ENCODE peak calls at places on chromosomes 12 and 14, in eight cellular contexts. A, F, Z, R, K, V, Y and J are unnamed samples.

GRCh38 chr12:133057446-133057845 is 20.1 kb downstream of the ZNF84 start:
- DNase-seq in A (no peak), F (no peak), Z (no peak), R (no peak), K (no peak), V (no peak), Y (no peak), J (no peak)

GRCh38 chr14:32426596-32427408 is 97.7 kb downstream of the AKAP6 start:
- DNase-seq in A (no peak), F (no peak), Z (no peak), R (no peak), K (no peak), V (peak; percentile 11), Y (no peak), J (no peak)

GRCh38 chr12:70733385-70733784 is 96.2 kb upstream of the PTPRB start:
- DNase-seq in A (no peak), F (no peak), Z (no peak), R (no peak), K (no peak), V (peak; percentile 71), Y (no peak), J (peak; percentile 28)

GRCh38 chr12:262817-263216 is at the start of gene SLC6A13:
- DNase-seq in A (no peak), F (no peak), Z (no peak), R (no peak), K (no peak), V (no peak), Y (no peak), J (no peak)

GRCh38 chr14:91942946-91943345 is 4.5 kb downstream of the FBLN5 start:
- DNase-seq in A (no peak), F (no peak), Z (no peak), R (no peak), K (no peak), V (no peak), Y (no peak), J (no peak)

GRCh38 chr12:49305762-49306161 is 10.8 kb downstream of the PRPH start:
- DNase-seq in A (no peak), F (no peak), Z (no peak), R (peak; percentile 39), K (no peak), V (no peak), Y (no peak), J (no peak)

GRCh38 chr12:88245905-88246304 is 103.8 kb downstream of the TMTC3 start:
- DNase-seq in A (no peak), F (no peak), Z (no peak), R (no peak), K (no peak), V (no peak), Y (no peak), J (no peak)

GRCh38 chr12:46549527-46550265 is 177.1 kb upstream of the SLC38A2 start:
- DNase-seq in A (no peak), F (no peak), Z (no peak), R (no peak), K (no peak), V (peak; percentile 61), Y (no peak), J (no peak)

GRCh38 chr14:82385043-82385442 is 851.4 kb upstream of the SEL1L start:
- DNase-seq in A (no peak), F (no peak), Z (no peak), R (no peak), K (no peak), V (no peak), Y (no peak), J (no peak)

GRCh38 chr12:11713202-11713601 is 63.7 kb downstream of the ETV6 start:
- DNase-seq in A (no peak), F (no peak), Z (no peak), R (no peak), K (no peak), V (no peak), Y (no peak), J (no peak)

GRCh38 chr14:93748208-93749080 is 39.8 kb downstream of the PRIMA1 start:
- DNase-seq in A (no peak), F (no peak), Z (no peak), R (peak; percentile 49), K (no peak), V (no peak), Y (peak; percentile 46), J (peak; percentile 22)

GRCh38 chr14:89303452-89304435 is 113.3 kb downstream of the FOXN3 start:
- DNase-seq in A (no peak), F (peak; percentile 71), Z (peak; percentile 25), R (peak; percentile 91), K (no peak), V (peak; percentile 83), Y (peak; percentile 36), J (peak; percentile 64)

GRCh38 chr14:69543341-69544249 is 31.1 kb downstream of the CCDC177 start:
- DNase-seq in A (no peak), F (no peak), Z (no peak), R (no peak), K (no peak), V (peak; percentile 33), Y (peak; percentile 46), J (peak; percentile 16)

GRCh38 chr14:45133683-45134050 is 614 bp downstream of the FKBP3 start:
- DNase-seq in A (no peak), F (no peak), Z (no peak), R (no peak), K (no peak), V (no peak), Y (no peak), J (no peak)

GRCh38 chr12:49777800-49778748 is 36.7 kb downstream of the TMBIM6 start:
- DNase-seq in A (peak; percentile 60), F (peak; percentile 48), Z (no peak), R (no peak), K (peak; percentile 82), V (peak; percentile 42), Y (peak; percentile 79), J (peak; percentile 59)

GRCh38 chr14:63902375-63902976 is 49.7 kb downstream of the SYNE2 start:
- DNase-seq in A (no peak), F (no peak), Z (no peak), R (no peak), K (no peak), V (no peak), Y (no peak), J (no peak)

GRCh38 chr12:132141976-132142678 is 2.0 kb downstream of the DDX51 start:
- DNase-seq in A (peak; percentile 48), F (peak; percentile 31), Z (peak; percentile 5), R (no peak), K (peak; percentile 40), V (no peak), Y (no peak), J (peak; percentile 13)

DNA sequence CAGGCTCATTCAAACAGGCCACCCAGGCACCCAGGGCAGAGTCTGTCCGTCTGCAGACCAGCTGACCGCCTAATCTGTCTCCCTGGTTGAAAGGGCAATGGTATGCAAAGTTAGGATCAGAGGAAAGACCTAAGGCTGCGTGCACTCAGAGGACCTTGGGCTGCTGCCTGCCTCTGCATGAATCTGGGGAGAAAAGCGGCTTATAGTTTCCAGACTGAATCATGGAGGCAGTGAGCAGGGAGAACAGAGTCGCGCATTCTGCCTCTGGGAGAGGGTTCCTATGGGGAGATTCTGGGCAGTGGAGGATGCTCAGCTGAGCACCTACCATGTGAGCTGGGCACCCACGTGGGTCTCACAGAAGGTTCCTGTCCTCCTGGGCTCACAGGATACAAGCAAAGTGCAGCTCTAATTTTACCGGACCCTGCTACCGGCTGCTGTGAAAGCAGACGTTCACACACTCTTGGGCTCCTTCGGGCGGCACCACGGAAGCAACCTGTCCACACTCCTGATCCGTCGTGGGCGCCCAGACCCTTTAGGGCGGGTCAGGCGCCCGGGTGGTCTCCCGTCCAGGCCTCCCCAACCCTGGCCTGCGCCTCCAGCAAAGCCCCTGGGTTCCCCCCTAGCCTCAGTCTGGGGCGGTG is 776 bp downstream of the SCARB1 start:
- DNase-seq in A (no peak), F (peak; percentile 53), Z (no peak), R (no peak), K (no peak), V (peak; percentile 15), Y (no peak), J (peak; percentile 60)
- H3K4me1 ChIP-seq in A (no peaks in the 10 kb centered on the region), F (peaks cover 8% of the 10 kb centered on the region), Z (peaks cover 8% of the 10 kb centered on the region), R (peaks cover 29% of the 10 kb centered on the region), K (peaks cover 3% of the 10 kb centered on the region), V (peaks cover 24% of the 10 kb centered on the region), Y (peaks cover 43% of the 10 kb centered on the region), J (peaks cover 12% of the 10 kb centered on the region)

GRCh38 chr12:55707841-55708694 is at the start of gene ITGA7:
- DNase-seq in A (no peak), F (peak; percentile 82), Z (no peak), R (peak; percentile 92), K (peak; percentile 78), V (no peak), Y (peak; percentile 74), J (peak; percentile 76)

GRCh38 chr12:55704824-55705780 is 2.6 kb downstream of the ITGA7 start:
- DNase-seq in A (no peak), F (no peak), Z (no peak), R (no peak), K (no peak), V (no peak), Y (no peak), J (no peak)

GRCh38 chr12:55706840-55707671 is 648 bp downstream of the ITGA7 start:
- DNase-seq in A (no peak), F (no peak), Z (no peak), R (no peak), K (no peak), V (no peak), Y (no peak), J (no peak)

GRCh38 chr12:55703976-55704761 is 3.5 kb downstream of the ITGA7 start:
- DNase-seq in A (no peak), F (no peak), Z (no peak), R (peak; percentile 72), K (no peak), V (no peak), Y (no peak), J (no peak)

GRCh38 chr12:55705802-55706402 is 1.8 kb downstream of the ITGA7 start:
- DNase-seq in A (no peak), F (no peak), Z (no peak), R (no peak), K (no peak), V (no peak), Y (no peak), J (no peak)
- TF ChIP-seq POLR2A in A (no peak), F (no peak), Z (no peak), R (no peak), K (no peak), V (no peak), Y (no peak), J (no peak)

GRCh38 chr12:54324617-54325441 is at the start of gene COPZ1:
- DNase-seq in A (peak; percentile 93), F (peak; percentile 92), Z (peak; percentile 94), R (peak; percentile 98), K (peak; percentile 94), V (peak; percentile 100), Y (peak; percentile 95), J (peak; percentile 98)

DNA sequence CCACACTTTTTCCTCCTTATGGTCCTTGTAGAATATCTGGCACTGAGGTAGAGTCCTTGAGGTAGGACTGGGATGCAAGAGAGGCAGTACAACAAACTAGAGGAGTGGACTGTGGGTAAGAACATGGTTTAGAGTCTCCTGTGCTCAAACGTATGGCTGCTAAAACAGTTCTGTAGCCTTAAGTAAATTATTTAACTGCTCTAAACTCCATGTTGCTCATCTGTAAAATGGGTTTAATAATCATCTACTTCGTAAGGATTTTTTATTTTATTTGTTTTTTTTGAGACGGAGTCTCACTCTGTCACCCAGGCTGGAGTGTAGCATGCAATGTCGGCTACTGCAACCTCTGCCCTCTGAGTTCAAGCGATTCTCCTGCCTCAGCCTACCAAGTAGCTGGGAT is 3.6 kb upstream of the COPZ1 start:
- DNase-seq in A (no peak), F (no peak), Z (no peak), R (no peak), K (no peak), V (no peak), Y (no peak), J (no peak)
- H3K4me1 ChIP-seq in A (no peaks in the 10 kb centered on the region), F (peaks cover 2% of the 10 kb centered on the region), Z (peaks cover 7% of the 10 kb centered on the region), R (peaks cover 9% of the 10 kb centered on the region), K (peaks cover 4% of the 10 kb centered on the region), V (peaks cover 4% of the 10 kb centered on the region), Y (peaks cover 14% of the 10 kb centered on the region), J (peaks cover 6% of the 10 kb centered on the region)

GRCh38 chr14:39432619-39433451 is 602 bp upstream of the FBXO33 start:
- DNase-seq in A (peak; percentile 92), F (peak; percentile 93), Z (peak; percentile 72), R (peak; percentile 97), K (peak; percentile 96), V (peak; percentile 80), Y (peak; percentile 94), J (peak; percentile 93)
- TF ChIP-seq POLR2A in A (peak; percentile 38), F (peak; percentile 60), Z (peak; percentile 79), R (peak; percentile 75), K (peak; percentile 65), V (peak; percentile 44), Y (peak; percentile 60), J (no peak)